ENCODE peak calls at places on chromosomes 12 and 14, in six cellular contexts. One of them, this sample, is unnamed.

GRCh38 chr12:117120787-117121186 is 21.6 kb upstream of the TESC start:
- DNase-seq in HCT116: no peak
- DNase-seq in H1: no peak
- DNase-seq in HepG2: no peak
- DNase-seq in K562: no peak
- DNase-seq in SK-N-SH: no peak
- DNase-seq in this sample: no peak

GRCh38 chr12:95532851-95533250 is 18.4 kb downstream of the USP44 start:
- DNase-seq in HCT116: no peak
- DNase-seq in SK-N-SH: no peak
- DNase-seq in K562: no peak
- DNase-seq in H1: no peak
- DNase-seq in HepG2: peak
- DNase-seq in this sample: no peak

GRCh38 chr14:55221186-55221585 is 29.8 kb upstream of the DLGAP5 start:
- DNase-seq in K562: no peak
- DNase-seq in H1: no peak
- DNase-seq in HepG2: no peak
- DNase-seq in HCT116: no peak
- DNase-seq in SK-N-SH: no peak
- DNase-seq in this sample: no peak

GRCh38 chr12:103969391-103969790 is 3.7 kb downstream of the TDG start:
- DNase-seq in K562: no peak
- DNase-seq in H1: no peak
- DNase-seq in SK-N-SH: no peak
- DNase-seq in HepG2: no peak
- DNase-seq in HCT116: no peak
- DNase-seq in this sample: no peak

GRCh38 chr12:40393031-40393430 is 168.2 kb downstream of the LRRK2 start:
- DNase-seq in HepG2: no peak
- DNase-seq in HCT116: no peak
- DNase-seq in H1: no peak
- DNase-seq in SK-N-SH: no peak
- DNase-seq in K562: no peak
- DNase-seq in this sample: no peak

GRCh38 chr12:53058674-53059433 is 9.0 kb downstream of the TNS2 start:
- DNase-seq in H1: no peak
- DNase-seq in SK-N-SH: no peak
- DNase-seq in HepG2: no peak
- DNase-seq in K562: no peak
- DNase-seq in HCT116: no peak
- DNase-seq in this sample: no peak

GRCh38 chr14:104343294-104343625 is 204.9 kb downstream of the KIF26A start:
- DNase-seq in K562: no peak
- DNase-seq in HCT116: no peak
- DNase-seq in H1: no peak
- DNase-seq in HepG2: no peak
- DNase-seq in SK-N-SH: no peak
- DNase-seq in this sample: no peak

GRCh38 chr14:104158827-104159798 is 20.7 kb downstream of the KIF26A start:
- DNase-seq in H1: no peak
- DNase-seq in SK-N-SH: peak
- DNase-seq in K562: peak
- DNase-seq in HCT116: no peak
- DNase-seq in HepG2: no peak
- DNase-seq in this sample: no peak

GRCh38 chr12:57479376-57480115 is at the start of gene ARHGAP9:
- DNase-seq in SK-N-SH: no peak
- DNase-seq in H1: no peak
- DNase-seq in HCT116: no peak
- DNase-seq in HepG2: no peak
- DNase-seq in K562: no peak
- DNase-seq in this sample: peak

GRCh38 chr12:10016881-10017280 is 6.5 kb downstream of the CLEC12B start:
- DNase-seq in HepG2: no peak
- DNase-seq in SK-N-SH: no peak
- DNase-seq in H1: no peak
- DNase-seq in K562: peak
- DNase-seq in HCT116: no peak
- DNase-seq in this sample: no peak

GRCh38 chr14:38623661-38624060 is 367.8 kb upstream of the CLEC14A start:
- DNase-seq in HepG2: no peak
- DNase-seq in HCT116: no peak
- DNase-seq in SK-N-SH: no peak
- DNase-seq in K562: no peak
- DNase-seq in H1: no peak
- DNase-seq in this sample: no peak

GRCh38 chr12:98238513-98238912 is 276.9 kb upstream of the TMPO start:
- DNase-seq in HepG2: no peak
- DNase-seq in K562: no peak
- DNase-seq in H1: no peak
- DNase-seq in HCT116: no peak
- DNase-seq in SK-N-SH: no peak
- DNase-seq in this sample: no peak

GRCh38 chr12:29611906-29612305 is 114.4 kb upstream of the OVCH1 start:
- DNase-seq in HCT116: no peak
- DNase-seq in H1: no peak
- DNase-seq in SK-N-SH: no peak
- DNase-seq in HepG2: no peak
- DNase-seq in K562: no peak
- DNase-seq in this sample: no peak

DNA sequence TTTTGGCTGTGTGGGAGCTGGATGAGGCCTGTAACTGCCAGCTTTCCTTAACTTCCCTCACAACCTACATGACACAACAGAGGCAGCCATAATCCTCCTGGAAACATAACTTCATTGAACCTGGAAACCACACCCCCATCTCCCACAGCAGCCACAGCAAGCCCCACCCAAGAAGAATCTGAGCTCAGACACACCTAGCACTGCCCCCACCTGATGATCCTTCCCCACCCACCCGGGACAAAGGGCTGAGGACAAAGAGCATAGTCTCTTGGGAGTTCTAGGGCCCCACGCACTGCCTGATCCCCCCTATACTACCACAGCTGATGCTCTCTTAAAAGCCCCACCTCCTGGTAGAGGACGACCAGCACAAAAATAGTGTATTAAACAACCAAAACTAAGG is 29.6 kb upstream of the TSPAN8 start:
- DNase-seq in SK-N-SH: no peak
- DNase-seq in HepG2: no peak
- DNase-seq in HCT116: no peak
- DNase-seq in H1: no peak
- DNase-seq in K562: no peak
- DNase-seq in this sample: no peak
- TF ChIP-seq SIN3A in SK-N-SH: no peak
- TF ChIP-seq SIN3A in HepG2: no peak
- TF ChIP-seq SIN3A in HCT116: no peak
- TF ChIP-seq SIN3A in H1: no peak
- TF ChIP-seq SIN3A in K562: no peak
- TF ChIP-seq SIN3A in this sample: no peak

GRCh38 chr14:71290960-71291466 is 383.8 kb downstream of the PCNX1 start:
- DNase-seq in K562: no peak
- DNase-seq in SK-N-SH: no peak
- DNase-seq in H1: no peak
- DNase-seq in HepG2: peak
- DNase-seq in HCT116: peak
- DNase-seq in this sample: peak

GRCh38 chr14:71290301-71290700 is 383.0 kb downstream of the PCNX1 start:
- DNase-seq in K562: no peak
- DNase-seq in SK-N-SH: no peak
- DNase-seq in HepG2: no peak
- DNase-seq in HCT116: no peak
- DNase-seq in H1: no peak
- DNase-seq in this sample: no peak

GRCh38 chr14:71286126-71286525 is 378.9 kb downstream of the PCNX1 start:
- DNase-seq in H1: no peak
- DNase-seq in HepG2: no peak
- DNase-seq in HCT116: no peak
- DNase-seq in SK-N-SH: no peak
- DNase-seq in K562: no peak
- DNase-seq in this sample: no peak

GRCh38 chr14:71287567-71287966 is 380.3 kb downstream of the PCNX1 start:
- DNase-seq in HepG2: no peak
- DNase-seq in HCT116: no peak
- DNase-seq in H1: no peak
- DNase-seq in K562: no peak
- DNase-seq in SK-N-SH: no peak
- DNase-seq in this sample: no peak

GRCh38 chr14:71289536-71289935 is 382.3 kb downstream of the PCNX1 start:
- DNase-seq in H1: no peak
- DNase-seq in K562: no peak
- DNase-seq in SK-N-SH: no peak
- DNase-seq in HCT116: no peak
- DNase-seq in HepG2: no peak
- DNase-seq in this sample: peak
- TF ChIP-seq RAD21 in H1: no peak
- TF ChIP-seq RAD21 in K562: no peak
- TF ChIP-seq RAD21 in SK-N-SH: no peak
- TF ChIP-seq RAD21 in HCT116: no peak
- TF ChIP-seq RAD21 in HepG2: no peak
- TF ChIP-seq RAD21 in this sample: peak

GRCh38 chr12:121996945-121997612 is 24.6 kb upstream of the BCL7A start:
- DNase-seq in HepG2: no peak
- DNase-seq in K562: no peak
- DNase-seq in H1: no peak
- DNase-seq in HCT116: no peak
- DNase-seq in SK-N-SH: no peak
- DNase-seq in this sample: no peak
- TF ChIP-seq SIN3A in HepG2: no peak
- TF ChIP-seq SIN3A in K562: no peak
- TF ChIP-seq SIN3A in H1: no peak
- TF ChIP-seq SIN3A in HCT116: no peak
- TF ChIP-seq SIN3A in SK-N-SH: no peak
- TF ChIP-seq SIN3A in this sample: no peak

DNA sequence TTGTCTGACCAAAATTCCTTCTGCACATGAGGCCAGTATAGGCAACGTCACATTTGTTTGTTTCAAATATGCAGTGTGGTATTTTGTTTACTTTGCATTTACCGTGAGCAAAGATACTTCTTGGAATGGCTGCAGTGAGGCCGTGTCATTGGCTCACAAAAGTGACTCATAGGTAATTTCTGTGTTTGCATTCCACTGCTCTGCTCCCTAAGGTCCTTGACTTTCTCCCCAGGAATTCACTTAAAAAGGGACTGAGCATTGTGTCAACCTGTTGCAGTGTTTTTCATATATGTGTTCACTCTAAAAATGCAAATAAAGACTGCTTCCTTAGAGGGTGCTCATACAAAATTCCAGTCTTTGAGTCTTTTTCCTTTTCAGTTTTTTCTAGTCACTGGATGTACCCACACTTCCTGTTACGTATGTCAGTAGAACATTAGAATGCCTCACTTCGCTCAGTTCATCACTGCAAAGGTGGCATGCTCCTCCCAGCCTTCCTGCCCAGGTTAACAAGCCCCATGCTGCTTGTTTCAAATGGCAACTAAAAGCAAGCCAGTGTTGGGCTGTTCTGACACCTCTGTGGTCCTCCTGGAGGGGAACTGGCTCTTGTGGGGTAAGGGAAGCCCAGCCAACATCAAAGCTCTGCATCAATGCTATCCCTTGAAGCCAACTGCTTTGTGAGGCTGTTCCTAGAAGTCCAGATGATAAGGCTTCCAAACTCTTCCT is 9.1 kb downstream of the C12orf76 start:
- DNase-seq in K562: no peak
- DNase-seq in H1: no peak
- DNase-seq in SK-N-SH: no peak
- DNase-seq in HepG2: peak
- DNase-seq in HCT116: no peak
- DNase-seq in this sample: no peak
- TF ChIP-seq RAD21 in K562: no peak
- TF ChIP-seq RAD21 in H1: no peak
- TF ChIP-seq RAD21 in SK-N-SH: no peak
- TF ChIP-seq RAD21 in HepG2: no peak
- TF ChIP-seq RAD21 in HCT116: no peak
- TF ChIP-seq RAD21 in this sample: no peak

DNA sequence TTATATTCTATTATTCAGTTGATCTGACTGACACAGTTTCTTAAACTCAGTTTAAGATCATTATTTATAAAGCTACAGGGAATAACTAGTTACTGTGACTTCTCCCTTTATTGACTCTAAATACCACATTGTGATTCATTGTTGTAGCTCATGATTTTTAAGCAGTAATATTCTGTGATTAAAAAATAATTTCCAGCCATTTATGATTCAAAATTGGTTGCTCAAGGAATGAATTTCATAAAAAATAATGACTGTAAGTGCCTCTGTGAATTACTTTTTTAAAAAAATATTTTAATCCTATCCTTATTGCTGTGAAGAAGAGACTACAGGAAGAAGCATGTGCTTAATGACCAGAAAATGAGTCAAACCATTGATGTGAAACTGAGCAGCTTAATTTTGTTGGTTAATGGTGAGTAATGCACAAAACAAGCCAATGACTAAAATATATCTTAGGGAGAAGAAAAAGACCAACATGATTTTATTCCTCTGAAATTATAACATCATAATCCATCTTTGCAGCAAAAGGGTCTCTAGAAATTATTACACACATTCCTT is 207.3 kb downstream of the PIK3C2G start:
- DNase-seq in HepG2: no peak
- DNase-seq in H1: no peak
- DNase-seq in HCT116: no peak
- DNase-seq in SK-N-SH: no peak
- DNase-seq in K562: no peak
- DNase-seq in this sample: no peak
- TF ChIP-seq SIN3A in HepG2: no peak
- TF ChIP-seq SIN3A in H1: no peak
- TF ChIP-seq SIN3A in HCT116: no peak
- TF ChIP-seq SIN3A in SK-N-SH: no peak
- TF ChIP-seq SIN3A in K562: no peak
- TF ChIP-seq SIN3A in this sample: no peak

GRCh38 chr12:21717756-21718155 is 56.8 kb downstream of the KCNJ8 start:
- DNase-seq in SK-N-SH: no peak
- DNase-seq in H1: no peak
- DNase-seq in K562: no peak
- DNase-seq in HCT116: no peak
- DNase-seq in HepG2: no peak
- DNase-seq in this sample: no peak
- TF ChIP-seq RAD21 in SK-N-SH: no peak
- TF ChIP-seq RAD21 in H1: no peak
- TF ChIP-seq RAD21 in K562: no peak
- TF ChIP-seq RAD21 in HCT116: no peak
- TF ChIP-seq RAD21 in HepG2: no peak
- TF ChIP-seq RAD21 in this sample: no peak

GRCh38 chr14:103141117-103141796 is 18.0 kb downstream of the TNFAIP2 start:
- DNase-seq in HepG2: peak
- DNase-seq in K562: peak
- DNase-seq in H1: peak
- DNase-seq in SK-N-SH: peak
- DNase-seq in HCT116: peak
- DNase-seq in this sample: no peak
- TF ChIP-seq SIN3A in HepG2: no peak
- TF ChIP-seq SIN3A in K562: no peak
- TF ChIP-seq SIN3A in H1: no peak
- TF ChIP-seq SIN3A in SK-N-SH: no peak
- TF ChIP-seq SIN3A in HCT116: no peak
- TF ChIP-seq SIN3A in this sample: no peak